ENCODE peak calls at places on chromosomes 6 and 20, in ten cellular contexts. S is lower lobe of right lung; W is CD4-positive, alpha-beta T cell; J is sigmoid colon; F is IMR-90; T is heart right ventricle; B is lung; K is mammary epithelial cell; I is tibial artery; E is stomach. V is an unnamed sample.

GRCh38 chr20:20741067-20742045 is 28.9 kb upstream of the RALGAPA2 start:
- DNase-seq in S (no peak), W (no peak), J (no peak), F (no peak), T (no peak), B (peak; percentile 46), K (no peak), I (no peak), E (peak; percentile 56), V (no peak)

GRCh38 chr6:64861039-64861651 is 845.9 kb downstream of the EYS start:
- DNase-seq in S (no peak), W (no peak), J (peak; percentile 40), F (no peak), T (no peak), B (no peak), K (no peak), I (no peak), E (no peak), V (no peak)

GRCh38 chr6:14476793-14477531 is 359.4 kb downstream of the CD83 start:
- DNase-seq in S (no peak), W (no peak), J (peak; percentile 96), F (peak; percentile 100), T (no peak), B (no peak), K (no peak), I (peak; percentile 57), E (peak; percentile 51), V (no peak)

GRCh38 chr6:15359335-15359862 is 113.5 kb downstream of the JARID2 start:
- DNase-seq in S (no peak), W (no peak), J (no peak), F (peak; percentile 78), T (no peak), B (no peak), K (no peak), I (no peak), E (no peak), V (no peak)

GRCh38 chr6:54194067-54194466 is 82.8 kb downstream of the MLIP start:
- DNase-seq in S (no peak), W (no peak), J (no peak), F (peak; percentile 58), T (no peak), B (no peak), K (peak; percentile 29), I (no peak), E (no peak), V (no peak)

GRCh38 chr20:48723308-48724264 is 104.2 kb downstream of the PREX1 start:
- DNase-seq in S (peak; percentile 75), W (no peak), J (peak; percentile 78), F (no peak), T (no peak), B (peak; percentile 44), K (no peak), I (peak; percentile 85), E (peak; percentile 83), V (no peak)

GRCh38 chr6:12331474-12331873 is 41.3 kb downstream of the EDN1 start:
- DNase-seq in S (no peak), W (no peak), J (no peak), F (no peak), T (no peak), B (no peak), K (no peak), I (no peak), E (peak; percentile 44), V (no peak)

GRCh38 chr20:37538003-37538402 is 10.3 kb upstream of the BLCAP start:
- DNase-seq in S (no peak), W (no peak), J (no peak), F (peak; percentile 55), T (no peak), B (no peak), K (peak; percentile 69), I (no peak), E (no peak), V (peak; percentile 45)

GRCh38 chr6:169185692-169186485 is 67.8 kb downstream of the THBS2 start:
- DNase-seq in S (no peak), W (no peak), J (no peak), F (no peak), T (no peak), B (no peak), K (no peak), I (no peak), E (no peak), V (no peak)

GRCh38 chr6:64930664-64931063 is 776.4 kb downstream of the EYS start:
- DNase-seq in S (no peak), W (no peak), J (no peak), F (no peak), T (no peak), B (no peak), K (no peak), I (no peak), E (no peak), V (no peak)

GRCh38 chr20:5718896-5719595 is 31.2 kb upstream of the SHLD1 start:
- DNase-seq in S (no peak), W (no peak), J (no peak), F (no peak), T (peak; percentile 61), B (no peak), K (no peak), I (no peak), E (no peak), V (no peak)

GRCh38 chr6:52512199-52512598 is 64.7 kb downstream of the TRAM2 start:
- DNase-seq in S (no peak), W (no peak), J (peak; percentile 89), F (peak; percentile 88), T (peak; percentile 37), B (no peak), K (peak; percentile 41), I (peak; percentile 75), E (no peak), V (no peak)

GRCh38 chr6:117920493-117920845 is 13.4 kb downstream of the SLC35F1 start:
- DNase-seq in S (no peak), W (no peak), J (no peak), F (no peak), T (no peak), B (no peak), K (no peak), I (no peak), E (no peak), V (no peak)

GRCh38 chr20:6426287-6426891 is 303.6 kb upstream of the FERMT1 start:
- DNase-seq in S (no peak), W (no peak), J (no peak), F (no peak), T (no peak), B (no peak), K (no peak), I (no peak), E (no peak), V (no peak)

GRCh38 chr20:3990741-3991140 is 24.6 kb downstream of the RNF24 start:
- DNase-seq in S (no peak), W (no peak), J (no peak), F (no peak), T (no peak), B (no peak), K (no peak), I (no peak), E (no peak), V (no peak)

GRCh38 chr6:170175644-170176620 is 114.9 kb downstream of the DLL1 start:
- DNase-seq in S (no peak), W (no peak), J (no peak), F (no peak), T (no peak), B (no peak), K (no peak), I (no peak), E (no peak), V (no peak)

GRCh38 chr6:21046276-21046675 is 512.0 kb downstream of the CDKAL1 start:
- DNase-seq in S (no peak), W (no peak), J (no peak), F (no peak), T (peak; percentile 19), B (no peak), K (no peak), I (no peak), E (no peak), V (no peak)

GRCh38 chr20:53755733-53756523 is 162.3 kb upstream of the ZNF217 start:
- DNase-seq in S (no peak), W (no peak), J (no peak), F (no peak), T (no peak), B (no peak), K (no peak), I (no peak), E (no peak), V (no peak)
- TF ChIP-seq CTCF in S (no peak), W (no peak), J (no peak), F (no peak), T (no peak), B (no peak), K (peak; percentile 36), I (no peak), E (no peak), V (no peak)

GRCh38 chr20:251352-251751 is 6.2 kb upstream of the DEFB132 start:
- DNase-seq in S (no peak), W (no peak), J (no peak), F (no peak), T (no peak), B (no peak), K (no peak), I (no peak), E (no peak), V (no peak)
- H3K27me3 ChIP-seq in S (no peaks in the 10 kb centered on the region), W (no peaks in the 10 kb centered on the region), J (no peaks in the 10 kb centered on the region), F (peaks cover 7% of the 10 kb centered on the region), T (peaks cover 29% of the 10 kb centered on the region), B (no peaks in the 10 kb centered on the region), K (no peaks in the 10 kb centered on the region), I (no peaks in the 10 kb centered on the region), E (no peaks in the 10 kb centered on the region), V (no peaks in the 10 kb centered on the region)

GRCh38 chr6:111825439-111825838 is 47.8 kb downstream of the FYN start:
- DNase-seq in S (no peak), W (no peak), J (no peak), F (no peak), T (no peak), B (no peak), K (no peak), I (no peak), E (no peak), V (no peak)
- H3K27ac ChIP-seq in S (no peak overlapping the region), W (no peak overlapping the region), J (no peak overlapping the region), F (no peak overlapping the region), T (no peak overlapping the region), B (no peak overlapping the region), K (no peak overlapping the region), I (no peak overlapping the region), E (no peak overlapping the region), V (no peak overlapping the region)

DNA sequence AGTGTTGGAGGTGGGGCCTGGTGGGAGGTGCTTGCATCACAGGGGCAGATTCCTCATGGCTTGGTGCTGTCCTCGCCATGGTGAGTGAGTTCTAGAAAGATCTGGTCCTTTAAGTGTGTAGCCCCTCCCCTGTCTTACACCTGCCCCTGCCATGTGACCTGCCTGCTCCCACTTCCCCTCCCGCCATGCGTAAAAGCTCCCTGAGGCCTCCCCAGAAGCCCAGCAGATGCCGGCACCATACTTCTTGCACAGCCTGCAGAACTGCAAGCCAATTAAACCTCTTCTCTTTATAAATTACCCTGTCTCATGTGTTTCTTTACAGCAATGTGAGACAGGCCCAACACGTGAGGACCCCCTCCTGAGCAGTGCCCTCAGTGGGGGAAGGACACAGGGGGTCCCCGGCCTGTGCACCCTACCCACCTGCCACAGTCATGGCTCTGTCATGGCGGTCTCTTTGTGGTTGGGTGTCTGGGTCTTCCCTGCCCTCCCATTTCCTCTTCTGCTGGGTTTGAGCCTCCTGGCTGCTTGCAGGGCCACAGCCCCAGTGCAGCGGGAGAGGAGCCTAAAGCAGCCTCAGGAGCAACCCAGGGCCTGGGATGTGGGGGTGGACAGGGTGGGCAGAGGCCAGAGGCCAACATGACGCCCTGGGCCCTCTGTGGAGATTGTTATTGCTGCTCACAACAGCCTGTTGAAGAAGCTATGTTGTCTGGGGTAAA is 87.2 kb upstream of the QKI start:
- DNase-seq in S (no peak), W (no peak), J (no peak), F (no peak), T (no peak), B (no peak), K (no peak), I (no peak), E (no peak), V (no peak)
- TF ChIP-seq CTCF in S (no peak), W (no peak), J (no peak), F (no peak), T (no peak), B (no peak), K (no peak), I (no peak), E (no peak), V (no peak)

V was measured in dorsolateral prefrontal cortex.